ENCODE peak calls at places on chromosomes 4 and X, in ten cellular contexts. W is GM12865; J is lower lobe of right lung; Y is glomerular endothelial cell; S is HS-5; I is CD4-positive, alpha-beta T cell; L is cardiac muscle cell; O is stimulated activated CD8-positive, alpha-beta memory T cell treated with anti-CD3 and anti-CD28 coated beads, Interleukin-15, amount 100 ng/mL, for 24 hours; Z is astrocyte; Q is activated CD8-positive, alpha-beta T cell treated with anti-CD3 and anti-CD28 coated beads, Interleukin-2, amount 10 ng/mL, durations not matched to agents 7 days and 5 days. C is an unnamed sample.

GRCh38 chr4:94877973-94878372 is 120.2 kb downstream of the BMPR1B start:
- DNase-seq in W (no peak), J (no peak), Y (no peak), S (peak), I (no peak), L (peak), O (no peak), Z (peak), Q (no peak), C (no peak)

GRCh38 chrX:47176101-47176740 is 17.4 kb upstream of the UBA1 start:
- DNase-seq in W (no peak), J (no peak), Y (no peak), S (no peak), I (no peak), L (no peak), O (no peak), Z (no peak), Q (no peak), C (no peak)

GRCh38 chrX:34778961-34779360 is 121.9 kb upstream of the TMEM47 start:
- DNase-seq in W (no peak), J (no peak), Y (no peak), S (peak), I (no peak), L (peak), O (no peak), Z (peak), Q (no peak), C (no peak)

GRCh38 chr4:168648494-168648893 is 151.6 kb downstream of the PALLD start:
- DNase-seq in W (no peak), J (no peak), Y (no peak), S (no peak), I (no peak), L (no peak), O (no peak), Z (no peak), Q (no peak), C (no peak)

GRCh38 chrX:119488749-119489148 is 20.5 kb downstream of the SLC25A5 start:
- DNase-seq in W (peak), J (peak), Y (no peak), S (no peak), I (peak), L (peak), O (no peak), Z (no peak), Q (peak), C (peak)

GRCh38 chrX:143336261-143336660 is 181.0 kb downstream of the SPANXN3 start:
- DNase-seq in W (no peak), J (no peak), Y (no peak), S (no peak), I (no peak), L (peak), O (no peak), Z (no peak), Q (no peak), C (no peak)

GRCh38 chr4:147361726-147362125 is 119.2 kb upstream of the EDNRA start:
- DNase-seq in W (no peak), J (no peak), Y (peak), S (peak), I (no peak), L (peak), O (no peak), Z (peak), Q (no peak), C (no peak)

GRCh38 chr4:182582245-182582644 is 334.9 kb downstream of the DCTD start:
- DNase-seq in W (no peak), J (no peak), Y (no peak), S (no peak), I (no peak), L (no peak), O (no peak), Z (no peak), Q (no peak), C (no peak)

GRCh38 chr4:147821555-147821954 is 89.7 kb downstream of the ARHGAP10 start:
- DNase-seq in W (peak), J (no peak), Y (no peak), S (no peak), I (no peak), L (no peak), O (no peak), Z (no peak), Q (no peak), C (no peak)

GRCh38 chr4:25953740-25954139 is 39.7 kb downstream of the SMIM20 start:
- DNase-seq in W (no peak), J (no peak), Y (no peak), S (peak), I (no peak), L (peak), O (no peak), Z (peak), Q (no peak), C (no peak)

GRCh38 chr4:89161841-89162240 is 50.5 kb downstream of the TIGD2 start:
- DNase-seq in W (no peak), J (no peak), Y (no peak), S (no peak), I (no peak), L (no peak), O (no peak), Z (no peak), Q (no peak), C (no peak)

GRCh38 chrX:124045109-124045508 is 83.6 kb downstream of the STAG2 start:
- DNase-seq in W (no peak), J (no peak), Y (no peak), S (no peak), I (no peak), L (peak), O (no peak), Z (no peak), Q (no peak), C (no peak)

GRCh38 chr4:173189117-173189693 is 20.6 kb downstream of the GALNT7 start:
- DNase-seq in W (no peak), J (no peak), Y (no peak), S (no peak), I (no peak), L (peak), O (no peak), Z (peak), Q (no peak), C (no peak)

GRCh38 chr4:8579526-8580320 is 469 bp upstream of the GPR78 start:
- DNase-seq in W (no peak), J (no peak), Y (no peak), S (no peak), I (no peak), L (no peak), O (no peak), Z (no peak), Q (no peak), C (no peak)

C was measured in activated CD4-positive, alpha-beta memory T cell treated with anti-CD3 and anti-CD28 coated beads for 36 hours.